ENCODE peak calls at places on chromosomes 13 and 19, in seven cellular contexts. B is mucosa of gallbladder; P is progenitor cell of endocrine pancreas; R is K562; N is pancreas; Q is tibial artery; Z is stimulated activated CD4-positive, alpha-beta T cell treated with anti-CD3 and anti-CD28 coated beads, Interleukin-1b, Interleukin-23, amount 100 ng/mL, for 1 hour. W is an unnamed sample.

GRCh38 chr19:12800344-12800732 is 1.3 kb downstream of the PRDX2 start:
- DNase-seq in Q (no peak), R (no peak), B (no peak), P (no peak), Z (no peak), N (peak), W (no peak)

GRCh38 chr13:72953391-72953960 is 105.3 kb upstream of the KLF5 start:
- DNase-seq in Z (no peak), P (no peak), N (peak), R (no peak), Q (no peak), B (peak), W (no peak)

GRCh38 chr13:44649118-44649455 is 73.0 kb upstream of the TSC22D1 start:
- DNase-seq in Q (no peak), P (no peak), B (no peak), R (no peak), N (no peak), Z (no peak), W (no peak)

GRCh38 chr19:2405256-2405655 is 22.1 kb downstream of the TIMM13 start:
- DNase-seq in Q (no peak), R (peak), B (no peak), N (no peak), P (no peak), Z (no peak), W (no peak)

GRCh38 chr19:45097776-45098520 is 5.0 kb downstream of the PPP1R37 start:
- DNase-seq in Q (no peak), B (peak), N (no peak), Z (no peak), R (peak), P (no peak), W (peak)

GRCh38 chr13:110061270-110061669 is 245.7 kb downstream of the COL4A1 start:
- DNase-seq in Z (no peak), B (no peak), Q (no peak), R (no peak), P (no peak), N (no peak), W (no peak)

GRCh38 chr13:48210178-48210577 is 22.8 kb upstream of the ITM2B start:
- DNase-seq in Z (no peak), R (no peak), P (no peak), N (no peak), Q (no peak), B (no peak), W (no peak)

GRCh38 chr19:33393286-33394005 is 19.9 kb downstream of the CEBPG start:
- DNase-seq in N (no peak), Q (peak), P (no peak), Z (no peak), R (no peak), B (no peak), W (peak)

GRCh38 chr13:44921931-44922758 is 67.1 kb downstream of the NUFIP1 start:
- DNase-seq in Z (no peak), Q (peak), B (no peak), R (no peak), N (peak), P (no peak), W (no peak)

GRCh38 chr19:16258440-16258903 is 60.8 kb downstream of the AP1M1 start:
- DNase-seq in B (peak), Q (peak), N (no peak), Z (no peak), R (peak), P (no peak), W (peak)

GRCh38 chr19:55005684-55006488 is 32.2 kb downstream of the GP6 start:
- DNase-seq in Z (no peak), Q (no peak), P (no peak), B (peak), N (peak), R (peak), W (no peak)

GRCh38 chr19:38562096-38562495 is 55.7 kb downstream of the MAP4K1 start:
- DNase-seq in N (no peak), R (no peak), Z (no peak), B (no peak), P (no peak), Q (no peak), W (no peak)

GRCh38 chr13:102799544-102800144 is 725 bp downstream of the BIVM start:
- DNase-seq in B (no peak), Z (no peak), P (peak), N (no peak), R (peak), Q (peak), W (no peak)

GRCh38 chr13:46010148-46010547 is 42.4 kb downstream of the ZC3H13 start:
- DNase-seq in Q (no peak), N (no peak), R (no peak), B (no peak), Z (no peak), P (no peak), W (no peak)

GRCh38 chr19:4386038-4386782 is 14.1 kb downstream of the SH3GL1 start:
- DNase-seq in R (no peak), N (no peak), Z (no peak), Q (no peak), P (no peak), B (no peak), W (no peak)

GRCh38 chr13:27920677-27921420 is 1.0 kb downstream of the PDX1 start:
- DNase-seq in Q (no peak), B (no peak), R (no peak), N (peak), P (no peak), Z (no peak), W (no peak)

GRCh38 chr13:96710166-96710866 is 284.0 kb downstream of the OXGR1 start:
- DNase-seq in Z (no peak), N (no peak), P (no peak), Q (no peak), B (no peak), R (no peak), W (no peak)

GRCh38 chr13:102816633-102817032 is 17.7 kb downstream of the BIVM start:
- DNase-seq in B (no peak), Z (no peak), P (no peak), Q (no peak), R (no peak), N (no peak), W (no peak)

GRCh38 chr13:97429681-97430081 is 4.3 kb upstream of the RAP2A start:
- DNase-seq in N (no peak), B (no peak), Q (no peak), Z (no peak), P (no peak), R (no peak), W (no peak)

GRCh38 chr19:48558018-48558684 is 6.2 kb downstream of the SULT2B1 start:
- DNase-seq in Z (no peak), R (peak), Q (no peak), B (peak), P (no peak), N (peak), W (no peak)

GRCh38 chr19:7516878-7517277 is 975 bp downstream of the ZNF358 start:
- DNase-seq in B (no peak), Z (no peak), Q (no peak), R (no peak), N (no peak), P (no peak), W (no peak)

GRCh38 chr19:49065905-49066512 is 1.4 kb upstream of the NTF4 start:
- DNase-seq in R (no peak), Q (no peak), N (no peak), P (no peak), B (no peak), Z (no peak), W (no peak)

GRCh38 chr19:56899943-56900342 is 59.4 kb upstream of the PEG3 start:
- DNase-seq in N (no peak), Z (no peak), R (no peak), P (no peak), Q (no peak), B (no peak), W (no peak)

GRCh38 chr19:48506138-48506733 is 5.4 kb downstream of the LMTK3 start:
- DNase-seq in R (peak), B (no peak), N (no peak), Q (peak), P (no peak), Z (no peak), W (no peak)

GRCh38 chr13:87130401-87130800 is 540.8 kb upstream of the SLITRK5 start:
- DNase-seq in Z (no peak), N (no peak), B (no peak), R (no peak), Q (no peak), P (no peak), W (no peak)

GRCh38 chr13:43877788-43878187 is 1.8 kb downstream of the CCDC122 start:
- DNase-seq in B (no peak), R (no peak), P (no peak), N (no peak), Z (no peak), Q (no peak), W (no peak)

GRCh38 chr13:99500839-99501134 is 485 bp upstream of the TM9SF2 start:
- DNase-seq in R (no peak), P (no peak), B (no peak), Q (no peak), N (no peak), Z (no peak), W (no peak)

GRCh38 chr13:61916483-61916882 is 500.8 kb upstream of the PCDH20 start:
- DNase-seq in R (no peak), Q (no peak), B (no peak), Z (no peak), N (no peak), P (no peak), W (no peak)

GRCh38 chr19:58328999-58329398 is 2.2 kb downstream of the ZSCAN22 start:
- DNase-seq in R (peak), P (peak), Z (no peak), N (no peak), B (no peak), Q (no peak), W (no peak)

GRCh38 chr19:12952488-12953455 is 4.3 kb downstream of the GADD45GIP1 start:
- DNase-seq in Z (no peak), P (no peak), Q (no peak), N (no peak), R (peak), B (no peak), W (no peak)